ENCODE peak calls at places on chromosomes 4 and X, in ten cellular contexts. C is activated CD4-positive, CD25-positive, alpha-beta regulatory T cell treated with anti-CD3 and anti-CD28 coated beads, Interleukin-2, amount 50 U/mL, for 16 hours; D is activated T-helper 1 cell treated with anti-CD3 and anti-CD28 coated beads, Interleukin-2, amount 50 U/mL, for 16 hours; H is HT1080; B is stimulated activated CD4-positive, alpha-beta T cell treated with anti-CD3 and anti-CD28 coated beads, Interleukin-4, amount 100 ng/mL, for 4 hours; Q is midbrain; A is EL; L is activated CD4-positive, alpha-beta T cell treated with anti-CD3 and anti-CD28 coated beads, Interleukin-2, amount 10 ng/mL, durations not matched to agents 7 days and 5 days; E is foreskin keratinocyte; J is ACHN. X is an unnamed sample.

GRCh38 chr4:165700855-165701254 is 172.2 kb upstream of the TLL1 start:
- DNase-seq in C (no peak), D (no peak), H (peak), B (no peak), Q (no peak), A (no peak), L (no peak), E (no peak), J (peak), X (peak)

GRCh38 chr4:7007944-7008343 is 35.2 kb upstream of the TADA2B start:
- DNase-seq in C (no peak), D (no peak), H (no peak), B (no peak), Q (no peak), A (no peak), L (no peak), E (no peak), J (no peak), X (no peak)

GRCh38 chrX:10569946-10570345 is 50.4 kb downstream of the MID1 start:
- DNase-seq in C (no peak), D (no peak), H (peak), B (no peak), Q (no peak), A (peak), L (no peak), E (peak), J (no peak), X (peak)

GRCh38 chrX:1407035-1407434 is 15.1 kb upstream of the SLC25A6 start:
- DNase-seq in C (no peak), D (no peak), H (no peak), B (no peak), Q (no peak), A (no peak), L (no peak), E (no peak), J (no peak), X (no peak)

GRCh38 chrX:155027509-155028066 is 944 bp downstream of the FUNDC2 start:
- DNase-seq in C (no peak), D (no peak), H (peak), B (no peak), Q (peak), A (peak), L (peak), E (peak), J (peak), X (peak)

GRCh38 chr4:1842993-1843448 is 12.9 kb downstream of the LETM1 start:
- DNase-seq in C (no peak), D (no peak), H (peak), B (no peak), Q (no peak), A (peak), L (no peak), E (no peak), J (peak), X (no peak)

GRCh38 chrX:21738145-21738949 is 19.6 kb downstream of the SMPX start:
- DNase-seq in C (no peak), D (no peak), H (no peak), B (no peak), Q (no peak), A (no peak), L (no peak), E (peak), J (no peak), X (no peak)

GRCh38 chr4:168208957-168209614 is 109.5 kb downstream of the DDX60 start:
- DNase-seq in C (no peak), D (no peak), H (no peak), B (no peak), Q (no peak), A (no peak), L (no peak), E (no peak), J (no peak), X (no peak)

GRCh38 chrX:40169193-40170086 is 71.7 kb upstream of the BCOR start:
- DNase-seq in C (peak), D (peak), H (no peak), B (peak), Q (no peak), A (peak), L (peak), E (peak), J (peak), X (no peak)

GRCh38 chr4:56684320-56684719 is 3.2 kb upstream of the HOPX start:
- DNase-seq in C (no peak), D (no peak), H (peak), B (no peak), Q (no peak), A (peak), L (no peak), E (peak), J (no peak), X (peak)

GRCh38 chrX:129561453-129561852 is 21.4 kb downstream of the OCRL start:
- DNase-seq in C (no peak), D (no peak), H (no peak), B (no peak), Q (no peak), A (no peak), L (no peak), E (no peak), J (no peak), X (no peak)

GRCh38 chr4:135411251-135411650 is 1209.7 kb upstream of the PABPC4L start:
- DNase-seq in C (no peak), D (no peak), H (no peak), B (no peak), Q (no peak), A (no peak), L (no peak), E (no peak), J (no peak), X (no peak)

GRCh38 chr4:109764376-109764775 is 34.5 kb upstream of the PLA2G12A start:
- DNase-seq in C (no peak), D (no peak), H (no peak), B (no peak), Q (no peak), A (no peak), L (no peak), E (no peak), J (no peak), X (no peak)

GRCh38 chr4:166045457-166045856 is 172.4 kb downstream of the TLL1 start:
- DNase-seq in C (no peak), D (no peak), H (no peak), B (no peak), Q (no peak), A (no peak), L (no peak), E (no peak), J (no peak), X (no peak)

GRCh38 chrX:70826715-70827114 is 81.8 kb downstream of the TEX11 start:
- DNase-seq in C (no peak), D (no peak), H (no peak), B (no peak), Q (peak), A (no peak), L (no peak), E (no peak), J (no peak), X (no peak)

GRCh38 chr4:20684852-20685763 is 15.2 kb upstream of the PACRGL start:
- DNase-seq in C (no peak), D (no peak), H (peak), B (no peak), Q (peak), A (peak), L (no peak), E (no peak), J (peak), X (peak)

GRCh38 chr4:40923326-40924095 is 173.8 kb downstream of the NSUN7 start:
- DNase-seq in C (no peak), D (no peak), H (no peak), B (no peak), Q (peak), A (no peak), L (no peak), E (no peak), J (no peak), X (no peak)

GRCh38 chr4:168337550-168337940 is 19.0 kb upstream of the DDX60 start:
- DNase-seq in C (no peak), D (no peak), H (no peak), B (no peak), Q (no peak), A (no peak), L (no peak), E (peak), J (no peak), X (no peak)

GRCh38 chr4:72896515-72896914 is 173.0 kb downstream of the COX18 start:
- DNase-seq in C (no peak), D (no peak), H (peak), B (no peak), Q (no peak), A (peak), L (no peak), E (peak), J (peak), X (peak)

GRCh38 chrX:11451133-11451532 is 157.9 kb downstream of the AMELX start:
- DNase-seq in C (no peak), D (no peak), H (no peak), B (no peak), Q (no peak), A (no peak), L (no peak), E (no peak), J (no peak), X (no peak)

X was measured in RWPE1.